ENCODE peak calls at places on chromosomes 5 and 9, in six cellular contexts. A, W, U, K, I and S are unnamed samples.

GRCh38 chr5:141958113-141958512 is at the start of gene PCDH12:
- DNase-seq in A (peak; percentile 67), W (no peak), U (no peak), K (no peak), I (peak; percentile 24), S (peak; percentile 52)

GRCh38 chr9:76621011-76621410 is 143.2 kb upstream of the PCA3 start:
- DNase-seq in A (no peak), W (no peak), U (no peak), K (no peak), I (no peak), S (no peak)

GRCh38 chr5:79493596-79494343 is 20.2 kb downstream of the HOMER1 start:
- DNase-seq in A (no peak), W (no peak), U (no peak), K (no peak), I (peak; percentile 28), S (no peak)

GRCh38 chr5:174533771-174534221 is 190.6 kb upstream of the MSX2 start:
- DNase-seq in A (no peak), W (no peak), U (no peak), K (peak; percentile 94), I (peak; percentile 85), S (no peak)

GRCh38 chr5:16842916-16843315 is 93.2 kb downstream of the MYO10 start:
- DNase-seq in A (no peak), W (no peak), U (no peak), K (no peak), I (no peak), S (no peak)

GRCh38 chr5:72271696-72272095 is 48.3 kb downstream of the MRPS27 start:
- DNase-seq in A (no peak), W (no peak), U (no peak), K (no peak), I (no peak), S (no peak)

GRCh38 chr5:52269853-52270252 is 517.9 kb upstream of the ITGA1 start:
- DNase-seq in A (peak; percentile 4), W (peak; percentile 94), U (no peak), K (no peak), I (no peak), S (no peak)

GRCh38 chr9:129330711-129331279 is 152.7 kb upstream of the IER5L start:
- DNase-seq in A (peak; percentile 83), W (no peak), U (no peak), K (no peak), I (peak; percentile 62), S (no peak)

GRCh38 chr5:11584008-11584407 is 320.2 kb downstream of the CTNND2 start:
- DNase-seq in A (peak; percentile 19), W (no peak), U (no peak), K (no peak), I (no peak), S (no peak)

GRCh38 chr9:112021742-112022141 is 125.1 kb downstream of the UGCG start:
- DNase-seq in A (no peak), W (no peak), U (no peak), K (no peak), I (no peak), S (no peak)

GRCh38 chr9:90860382-90860781 is 58.8 kb downstream of the SYK start:
- DNase-seq in A (no peak), W (no peak), U (no peak), K (no peak), I (no peak), S (no peak)

GRCh38 chr9:125106285-125106893 is 36.9 kb downstream of the SCAI start:
- DNase-seq in A (no peak), W (no peak), U (no peak), K (no peak), I (peak; percentile 27), S (no peak)

GRCh38 chr5:12109075-12109688 is 204.9 kb upstream of the CTNND2 start:
- DNase-seq in A (peak; percentile 64), W (no peak), U (no peak), K (no peak), I (no peak), S (no peak)

GRCh38 chr5:131200560-131200959 is 29.8 kb downstream of the LYRM7 start:
- DNase-seq in A (no peak), W (no peak), U (no peak), K (no peak), I (no peak), S (no peak)

GRCh38 chr5:135465391-135466122 is 13.4 kb upstream of the TIFAB start:
- DNase-seq in A (no peak), W (no peak), U (no peak), K (no peak), I (no peak), S (no peak)

GRCh38 chr5:39494099-39494498 is 69.3 kb upstream of the DAB2 start:
- DNase-seq in A (no peak), W (no peak), U (no peak), K (no peak), I (peak; percentile 66), S (no peak)

GRCh38 chr5:93348231-93348630 is 232.8 kb downstream of the NR2F1-AS1 start:
- DNase-seq in A (no peak), W (no peak), U (no peak), K (no peak), I (no peak), S (no peak)

GRCh38 chr5:14738050-14738449 is 73.5 kb downstream of the OTULIN start:
- DNase-seq in A (no peak), W (no peak), U (no peak), K (no peak), I (no peak), S (no peak)

GRCh38 chr5:132005591-132005990 is 5.9 kb downstream of the ACSL6 start:
- DNase-seq in A (no peak), W (no peak), U (no peak), K (no peak), I (no peak), S (no peak)

GRCh38 chr9:14992516-14992915 is 82.3 kb upstream of the FREM1 start:
- DNase-seq in A (no peak), W (peak; percentile 60), U (no peak), K (no peak), I (peak; percentile 53), S (no peak)

GRCh38 chr9:95463145-95464060 is 53.4 kb downstream of the PTCH1 start:
- DNase-seq in A (no peak), W (no peak), U (no peak), K (no peak), I (no peak), S (no peak)

GRCh38 chr5:16819522-16820167 is 116.4 kb downstream of the MYO10 start:
- DNase-seq in A (no peak), W (no peak), U (no peak), K (no peak), I (peak; percentile 87), S (no peak)

GRCh38 chr5:63233906-63234305 is 655.3 kb downstream of the LRRC70 start:
- DNase-seq in A (no peak), W (no peak), U (no peak), K (peak; percentile 31), I (peak; percentile 46), S (no peak)

GRCh38 chr9:74770508-74771261 is 117.0 kb downstream of the TRPM6 start:
- DNase-seq in A (peak; percentile 83), W (no peak), U (no peak), K (no peak), I (peak; percentile 41), S (peak; percentile 32)

GRCh38 chr9:88748566-88749238 is 213.7 kb downstream of the NXNL2 start:
- DNase-seq in A (no peak), W (no peak), U (no peak), K (no peak), I (peak; percentile 76), S (no peak)

GRCh38 chr9:126630458-126631237 is 16.9 kb downstream of the LMX1B start:
- DNase-seq in A (peak; percentile 62), W (no peak), U (no peak), K (no peak), I (no peak), S (no peak)

GRCh38 chr5:39024005-39024404 is 50.2 kb downstream of the RICTOR start:
- DNase-seq in A (peak; percentile 45), W (no peak), U (no peak), K (peak; percentile 43), I (no peak), S (no peak)

GRCh38 chr5:114822885-114823284 is 346.8 kb downstream of the TRIM36 start:
- DNase-seq in A (no peak), W (no peak), U (no peak), K (no peak), I (peak; percentile 1), S (no peak)

GRCh38 chr9:15423328-15423985 is 781 bp downstream of the SNAPC3 start:
- DNase-seq in A (peak; percentile 54), W (peak; percentile 43), U (no peak), K (no peak), I (peak; percentile 77), S (no peak)

GRCh38 chr5:170747851-170748250 is 35.7 kb upstream of the GABRP start:
- DNase-seq in A (peak; percentile 77), W (no peak), U (no peak), K (no peak), I (peak; percentile 10), S (no peak)

GRCh38 chr5:88190106-88190834 is 78.4 kb downstream of the TMEM161B start:
- DNase-seq in A (peak; percentile 31), W (no peak), U (no peak), K (no peak), I (no peak), S (no peak)

GRCh38 chr5:55278778-55279177 is 28.7 kb downstream of the DHX29 start:
- DNase-seq in A (no peak), W (no peak), U (no peak), K (peak; percentile 92), I (peak; percentile 68), S (no peak)

GRCh38 chr9:73869261-73869660 is 627.9 kb upstream of the RORB start:
- DNase-seq in A (no peak), W (peak; percentile 60), U (no peak), K (peak; percentile 44), I (peak; percentile 24), S (peak; percentile 49)

GRCh38 chr9:6794936-6795335 is 37.2 kb downstream of the KDM4C start:
- DNase-seq in A (no peak), W (no peak), U (no peak), K (no peak), I (no peak), S (no peak)

GRCh38 chr9:75866273-75866871 is 24.1 kb upstream of the PCSK5 start:
- DNase-seq in A (peak; percentile 61), W (peak; percentile 47), U (no peak), K (no peak), I (peak; percentile 44), S (peak; percentile 19)